ENCODE peak calls at places on chromosomes 2 and 18, in nine cellular contexts. Q is spleen, W is heart right ventricle, S is AG04450, D is MM.1S, E is WTC11, N is nephron progenitor cell, T is GM20000, M is mammary epithelial cell. R is an unnamed sample.

GRCh38 chr18:54805571-54806334 is 22.5 kb upstream of the RAB27B start:
- DNase-seq in Q (no peak), W (no peak), S (peak; percentile 32), D (no peak), E (no peak), N (no peak), T (no peak), M (peak; percentile 84), R (no peak)

GRCh38 chr18:44837491-44838185 is 156.9 kb downstream of the SETBP1 start:
- DNase-seq in Q (no peak), W (no peak), S (no peak), D (no peak), E (no peak), N (no peak), T (no peak), M (no peak), R (no peak)

GRCh38 chr2:196849895-196850294 is 40.7 kb upstream of the C2orf66 start:
- DNase-seq in Q (no peak), W (no peak), S (no peak), D (no peak), E (no peak), N (no peak), T (no peak), M (peak; percentile 26), R (no peak)

GRCh38 chr2:98348066-98348561 is 1.9 kb downstream of the CNGA3 start:
- DNase-seq in Q (no peak), W (no peak), S (no peak), D (no peak), E (peak; percentile 67), N (peak; percentile 16), T (no peak), M (peak; percentile 9), R (peak; percentile 4)

GRCh38 chr2:4549811-4550210 is 846.4 kb downstream of the DCDC2C start:
- DNase-seq in Q (no peak), W (no peak), S (no peak), D (no peak), E (no peak), N (peak; percentile 15), T (no peak), M (no peak), R (no peak)

GRCh38 chr2:84022810-84023431 is 436.2 kb downstream of the SUCLG1 start:
- DNase-seq in Q (no peak), W (peak; percentile 18), S (peak; percentile 16), D (peak; percentile 62), E (peak; percentile 22), N (peak; percentile 44), T (peak; percentile 29), M (peak; percentile 49), R (peak; percentile 25)

GRCh38 chr18:56645415-56646016 is 5.6 kb upstream of the WDR7 start:
- DNase-seq in Q (no peak), W (no peak), S (no peak), D (peak; percentile 43), E (no peak), N (no peak), T (peak; percentile 12), M (no peak), R (no peak)

GRCh38 chr2:58156780-58157179 is 84.3 kb downstream of the FANCL start:
- DNase-seq in Q (no peak), W (no peak), S (no peak), D (no peak), E (no peak), N (no peak), T (no peak), M (no peak), R (no peak)

GRCh38 chr2:146952691-146953090 is 892.1 kb upstream of the ACVR2A start:
- DNase-seq in Q (no peak), W (no peak), S (no peak), D (no peak), E (no peak), N (no peak), T (no peak), M (no peak), R (no peak)

GRCh38 chr2:109410021-109410815 is 203.5 kb downstream of the SEPTIN10 start:
- DNase-seq in Q (no peak), W (no peak), S (no peak), D (no peak), E (peak; percentile 43), N (peak; percentile 76), T (no peak), M (no peak), R (no peak)

GRCh38 chr2:127985026-127985734 is 42.7 kb downstream of the SAP130 start:
- DNase-seq in Q (no peak), W (no peak), S (no peak), D (no peak), E (no peak), N (no peak), T (no peak), M (no peak), R (no peak)

GRCh38 chr2:222817628-222818027 is 43.2 kb upstream of the ACSL3 start:
- DNase-seq in Q (no peak), W (no peak), S (no peak), D (no peak), E (no peak), N (no peak), T (no peak), M (no peak), R (no peak)

GRCh38 chr2:3535794-3536681 is 16.7 kb upstream of the ADI1 start:
- DNase-seq in Q (peak; percentile 86), W (peak; percentile 65), S (peak; percentile 63), D (no peak), E (no peak), N (peak; percentile 32), T (peak; percentile 36), M (peak; percentile 81), R (peak; percentile 16)

GRCh38 chr18:75041586-75041985 is 167.4 kb downstream of the PTGR3 start:
- DNase-seq in Q (no peak), W (no peak), S (no peak), D (no peak), E (no peak), N (no peak), T (no peak), M (peak; percentile 2), R (no peak)

GRCh38 chr2:140539506-140539905 is 1591.3 kb downstream of the LRP1B start:
- DNase-seq in Q (no peak), W (no peak), S (no peak), D (no peak), E (no peak), N (no peak), T (no peak), M (no peak), R (no peak)

GRCh38 chr2:152453129-152453642 is 118.2 kb downstream of the FMNL2 start:
- DNase-seq in Q (no peak), W (no peak), S (no peak), D (no peak), E (peak; percentile 28), N (no peak), T (no peak), M (no peak), R (no peak)

DNA sequence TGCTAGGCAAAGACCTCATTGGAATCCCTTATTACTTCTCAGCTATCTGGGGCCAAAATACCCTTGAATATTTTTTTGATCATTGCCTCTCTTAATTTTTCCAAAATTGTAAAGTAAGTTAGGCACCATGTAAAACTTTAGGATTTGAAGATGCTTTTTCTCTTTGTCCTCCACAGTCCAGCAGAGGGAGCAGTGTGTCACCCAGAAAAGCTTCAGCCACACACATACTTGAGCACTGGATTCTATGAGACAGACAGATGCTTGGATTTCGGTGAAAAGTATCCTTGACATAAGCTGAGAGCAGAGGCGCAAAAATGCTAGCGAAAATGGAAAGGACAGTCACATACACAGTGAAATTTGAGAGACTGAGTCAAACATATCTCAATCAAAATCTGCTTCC is 74.7 kb upstream of the KCNJ3 start:
- DNase-seq in Q (no peak), W (peak; percentile 20), S (no peak), D (peak; percentile 50), E (peak; percentile 45), N (peak; percentile 44), T (peak; percentile 14), M (peak; percentile 21), R (peak; percentile 5)
- TF ChIP-seq CTCF in Q (peak; percentile 55), W (peak; percentile 66), S (no peak), D (peak; percentile 71), E (peak; percentile 53), N (peak; percentile 73), T (peak; percentile 18), M (peak; percentile 64), R (no peak)

DNA sequence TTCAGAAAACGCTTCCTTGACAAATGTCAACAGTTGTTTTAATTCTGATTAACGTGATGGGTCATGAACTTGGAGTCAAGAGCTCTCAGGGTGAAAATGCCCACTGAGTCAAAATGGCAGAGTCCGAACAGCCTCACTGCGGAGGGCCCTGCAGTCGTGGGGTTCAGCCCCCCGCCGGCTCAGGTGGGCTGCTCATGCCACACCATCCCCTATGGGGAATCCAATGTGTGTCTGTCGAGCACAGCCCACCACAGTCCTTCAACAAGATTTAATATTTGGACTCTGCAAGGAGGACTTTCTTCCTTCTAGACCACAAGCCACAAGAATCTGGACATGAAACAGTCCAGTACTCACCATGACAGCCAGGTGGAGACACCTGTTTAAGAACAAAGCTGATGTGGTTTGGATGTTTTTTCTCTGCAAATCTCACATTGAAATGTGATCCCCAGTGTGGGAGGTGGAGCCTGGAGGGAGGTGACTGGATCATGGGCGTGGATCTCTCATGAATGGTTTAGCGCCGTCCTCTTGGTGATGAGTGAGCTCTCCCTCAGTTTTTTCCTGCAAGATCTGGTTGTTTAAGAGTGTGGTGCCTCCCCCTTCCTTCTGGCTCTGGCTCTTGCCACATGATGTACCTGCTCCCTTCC is 201.0 kb downstream of the NDUFA10 start:
- DNase-seq in Q (peak; percentile 59), W (no peak), S (no peak), D (peak; percentile 81), E (peak; percentile 65), N (peak; percentile 32), T (no peak), M (peak; percentile 66), R (no peak)
- TF ChIP-seq CTCF in Q (no peak), W (no peak), S (no peak), D (peak; percentile 47), E (no peak), N (peak; percentile 13), T (no peak), M (no peak), R (peak; percentile 11)

GRCh38 chr2:173821451-173821850 is 143.7 kb downstream of the SP3 start:
- DNase-seq in Q (no peak), W (no peak), S (no peak), D (no peak), E (no peak), N (no peak), T (no peak), M (no peak), R (no peak)
- TF ChIP-seq CTCF in Q (no peak), W (no peak), S (no peak), D (no peak), E (no peak), N (no peak), T (no peak), M (no peak), R (no peak)

DNA sequence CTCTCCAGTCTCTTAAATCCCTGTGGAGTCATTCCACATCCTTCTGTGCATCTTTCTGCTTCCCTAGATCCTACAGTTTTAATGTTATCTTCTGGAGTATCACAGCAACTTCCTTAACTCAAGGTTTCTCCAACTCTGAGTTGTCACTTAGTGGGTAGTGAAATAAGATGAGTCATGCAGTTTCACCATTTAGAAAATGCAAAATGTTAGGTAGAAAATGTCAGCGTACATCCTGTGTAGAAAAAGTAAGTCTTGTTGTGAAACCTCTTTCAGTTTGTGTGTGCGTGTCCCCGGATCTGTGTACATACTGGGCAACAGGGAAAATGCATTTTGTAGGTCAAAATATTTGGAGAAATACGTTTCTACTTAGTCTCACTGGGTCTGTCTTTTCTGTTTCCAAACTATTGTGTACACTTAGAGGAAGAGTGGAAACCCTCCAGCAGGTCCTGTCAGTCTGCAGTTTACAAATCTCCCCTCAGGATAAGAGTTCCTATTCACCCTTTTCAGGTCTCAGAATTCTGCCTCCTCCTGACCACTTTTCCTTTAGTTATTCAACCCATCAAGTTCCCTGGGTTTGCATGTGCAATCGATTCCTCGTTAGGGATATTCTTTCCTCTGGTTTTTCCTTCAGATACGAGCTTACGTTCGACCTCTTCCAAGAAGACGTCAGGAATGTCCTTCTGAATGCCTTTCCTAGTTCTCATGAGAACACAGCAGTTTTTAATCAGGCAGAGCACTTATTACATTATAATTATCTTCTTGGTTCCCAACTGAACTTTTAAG is 154.8 kb downstream of the TGIF1 start:
- DNase-seq in Q (peak; percentile 35), W (no peak), S (peak; percentile 90), D (peak; percentile 80), E (no peak), N (no peak), T (peak; percentile 48), M (peak; percentile 91), R (peak; percentile 61)
- TF ChIP-seq CTCF in Q (no peak), W (no peak), S (no peak), D (no peak), E (no peak), N (no peak), T (no peak), M (no peak), R (no peak)